ENCODE peak calls at places on chromosomes 16 and 17, in five cellular contexts. Y is stomach, L is fibroblast of the aortic adventitia, U is D721Med, A is bronchial epithelial cell. Q is an unnamed sample.

GRCh38 chr16:84360170-84360569 is 8.2 kb upstream of the ATP2C2 start:
- DNase-seq in Y (no peak), L (no peak), U (no peak), A (peak), Q (no peak)

GRCh38 chr16:53898993-53899392 is 195.0 kb downstream of the FTO start:
- DNase-seq in Y (no peak), L (no peak), U (no peak), A (peak), Q (no peak)

GRCh38 chr16:11389631-11390565 is 44.6 kb downstream of the RMI2 start:
- DNase-seq in Y (no peak), L (no peak), U (no peak), A (no peak), Q (peak)

GRCh38 chr17:48944519-48945260 is at the start of gene SNF8:
- DNase-seq in Y (peak), L (peak), U (peak), A (peak), Q (peak)

GRCh38 chr16:30837904-30838303 is 50.9 kb upstream of the ZNF629 start:
- DNase-seq in Y (no peak), L (peak), U (no peak), A (no peak), Q (no peak)

GRCh38 chr17:74759243-74759801 is 10.9 kb downstream of the NHERF1 start:
- DNase-seq in Y (no peak), L (no peak), U (no peak), A (no peak), Q (peak)

GRCh38 chr16:57946181-57946801 is 24.6 kb downstream of the CNGB1 start:
- DNase-seq in Y (no peak), L (no peak), U (no peak), A (no peak), Q (no peak)

GRCh38 chr17:20191066-20191465 is 181.9 kb downstream of the SPECC1 start:
- DNase-seq in Y (no peak), L (peak), U (no peak), A (peak), Q (no peak)

GRCh38 chr17:31274252-31274651 is 22.8 kb downstream of the OMG start:
- DNase-seq in Y (no peak), L (peak), U (no peak), A (peak), Q (no peak)

GRCh38 chr17:79878346-79878745 is 39.1 kb upstream of the CBX4 start:
- DNase-seq in Y (no peak), L (no peak), U (no peak), A (no peak), Q (peak)

GRCh38 chr17:66945451-66945850 is 19.1 kb upstream of the CACNG4 start:
- DNase-seq in Y (no peak), L (no peak), U (no peak), A (no peak), Q (peak)

GRCh38 chr17:34252138-34252889 is 2.8 kb upstream of the CCL2 start:
- DNase-seq in Y (peak), L (peak), U (no peak), A (peak), Q (peak)

GRCh38 chr16:67393111-67393789 is at the start of gene TPPP3:
- DNase-seq in Y (peak), L (peak), U (peak), A (peak), Q (peak)

GRCh38 chr17:78997881-78998280 is 11.7 kb downstream of the CANT1 start:
- DNase-seq in Y (no peak), L (no peak), U (no peak), A (no peak), Q (no peak)

GRCh38 chr17:39393732-39394131 is 7.7 kb downstream of the FBXL20 start:
- DNase-seq in Y (no peak), L (peak), U (no peak), A (no peak), Q (no peak)

GRCh38 chr16:72532896-72533295 is 360.9 kb upstream of the PMFBP1 start:
- DNase-seq in Y (no peak), L (peak), U (no peak), A (no peak), Q (no peak)

GRCh38 chr16:72530434-72530833 is 358.5 kb upstream of the PMFBP1 start:
- DNase-seq in Y (no peak), L (peak), U (no peak), A (peak), Q (no peak)
- TF ChIP-seq CTCF in Y (no peak), L (peak), U (no peak), A (peak), Q (peak)

DNA sequence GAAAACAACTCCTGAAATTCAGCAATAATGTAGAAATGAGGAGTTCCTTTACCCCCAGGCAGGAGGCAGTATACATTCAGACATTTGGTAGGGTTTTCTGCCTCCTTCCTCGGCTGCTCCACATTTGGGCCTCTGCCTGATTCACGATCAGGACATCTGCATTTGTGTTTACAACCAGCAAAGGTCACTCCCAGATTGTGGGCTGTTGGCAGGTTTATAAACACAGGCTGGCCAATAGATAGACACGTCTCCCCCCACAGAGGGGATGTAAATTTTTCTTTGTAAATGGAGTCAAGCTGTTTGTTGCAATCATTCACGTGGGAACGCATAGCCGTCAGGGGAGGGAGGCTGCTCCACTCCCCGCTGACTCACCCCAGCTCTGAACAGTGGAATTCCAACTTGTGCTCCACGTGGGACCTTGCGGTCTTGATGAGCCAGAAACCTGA is 252.1 kb upstream of the N4BP1 start:
- DNase-seq in Y (no peak), L (peak), U (no peak), A (peak), Q (no peak)
- TF ChIP-seq CTCF in Y (no peak), L (no peak), U (no peak), A (no peak), Q (no peak)

GRCh38 chr17:15216481-15216880 is 48.6 kb downstream of the PMP22 start:
- DNase-seq in Y (no peak), L (no peak), U (no peak), A (no peak), Q (no peak)

GRCh38 chr17:15210247-15210646 is 54.9 kb downstream of the PMP22 start:
- DNase-seq in Y (no peak), L (no peak), U (no peak), A (no peak), Q (no peak)

DNA sequence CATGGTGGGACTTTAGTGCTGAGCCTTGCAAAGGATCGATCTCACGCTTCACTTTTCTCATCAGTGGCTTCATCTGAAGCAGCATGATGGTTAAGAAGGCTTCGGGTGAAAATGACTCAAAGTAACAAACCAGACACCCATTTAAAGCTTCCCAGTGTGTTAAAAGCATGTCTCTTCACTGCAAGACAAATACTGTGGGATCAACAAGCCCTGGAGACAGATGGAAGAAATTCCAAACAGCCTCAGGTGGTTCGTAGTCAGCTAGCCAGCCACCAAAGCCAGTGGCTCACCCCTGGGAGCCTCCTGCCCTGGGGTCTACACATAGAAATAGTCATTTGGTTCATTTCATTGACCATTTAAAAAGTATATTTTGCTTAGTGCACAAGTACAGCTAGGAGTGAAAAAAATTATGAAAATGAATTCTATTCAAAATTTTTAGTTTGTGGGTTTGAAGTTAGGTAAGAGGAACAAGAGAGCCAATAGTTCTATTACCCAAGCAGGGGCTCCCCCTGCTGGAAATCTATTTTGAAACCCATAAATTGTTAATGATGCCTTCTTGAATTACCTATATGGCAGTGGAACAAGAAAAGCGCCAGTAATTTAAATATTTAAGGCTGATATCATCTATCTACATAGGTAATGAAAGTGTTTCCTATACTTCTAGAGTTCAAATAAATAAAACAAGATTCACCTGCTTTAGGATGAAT is 51.6 kb downstream of the PMP22 start:
- DNase-seq in Y (no peak), L (peak), U (no peak), A (peak), Q (no peak)
- TF ChIP-seq CTCF in Y (no peak), L (peak), U (peak), A (peak), Q (peak)

GRCh38 chr16:62545039-62545438 is 508.8 kb upstream of the CDH8 start:
- DNase-seq in Y (no peak), L (no peak), U (no peak), A (no peak), Q (no peak)
- TF ChIP-seq CTCF in Y (no peak), L (no peak), U (no peak), A (no peak), Q (no peak)

GRCh38 chr16:88413231-88413630 is 30.5 kb downstream of the ZNF469 start:
- DNase-seq in Y (no peak), L (no peak), U (no peak), A (no peak), Q (no peak)
- TF ChIP-seq CTCF in Y (no peak), L (no peak), U (no peak), A (no peak), Q (no peak)

GRCh38 chr17:7014261-7014994 is 2.0 kb downstream of the RNASEK start:
- DNase-seq in Y (peak), L (peak), U (peak), A (peak), Q (peak)
- TF ChIP-seq CTCF in Y (no peak), L (peak), U (peak), A (peak), Q (peak)

Q was measured in chondrocyte.